ENCODE peak calls at places on chromosomes 7 and 10, in four cellular contexts. W is psoas muscle, T is uterus, Z is glutamatergic neuron. V is an unnamed sample.

GRCh38 chr7:7969306-7970112 is 913 bp downstream of the GLCCI1 start:
- DNase-seq in Z (peak; percentile 43), T (peak; percentile 25), W (peak; percentile 20), V (peak; percentile 61)

GRCh38 chr10:69734797-69735468 is 66.8 kb upstream of the COL13A1 start:
- DNase-seq in T (no peak), Z (no peak), W (peak; percentile 35), V (peak; percentile 60)

GRCh38 chr7:140983802-140984201 is 30.9 kb downstream of the MRPS33 start:
- DNase-seq in Z (no peak), W (no peak), T (no peak), V (peak; percentile 20)

GRCh38 chr10:3451516-3452185 is 279.1 kb upstream of the PITRM1 start:
- DNase-seq in Z (no peak), T (no peak), W (no peak), V (no peak)

GRCh38 chr7:93307131-93307660 is 75.0 kb downstream of the VPS50 start:
- DNase-seq in W (no peak), Z (no peak), T (no peak), V (no peak)

GRCh38 chr7:64559206-64559605 is 3.7 kb downstream of the ZNF680 start:
- DNase-seq in Z (no peak), W (peak; percentile 20), T (no peak), V (no peak)

GRCh38 chr7:7720193-7720592 is 1.8 kb upstream of the RPA3 start:
- DNase-seq in Z (no peak), T (no peak), W (no peak), V (no peak)

GRCh38 chr10:3472705-3473078 is 300.1 kb upstream of the PITRM1 start:
- DNase-seq in T (no peak), Z (no peak), W (no peak), V (no peak)

GRCh38 chr10:115402690-115403089 is 309.5 kb downstream of the ATRNL1 start:
- DNase-seq in T (no peak), W (no peak), Z (no peak), V (no peak)

GRCh38 chr7:17782216-17782549 is 158.1 kb downstream of the SNX13 start:
- DNase-seq in Z (no peak), W (no peak), T (no peak), V (no peak)

GRCh38 chr7:136133491-136133990 is 156.4 kb upstream of the MTPN start:
- DNase-seq in W (no peak), T (no peak), Z (no peak), V (no peak)

GRCh38 chr10:57948796-57949195 is 318.9 kb downstream of the IPMK start:
- DNase-seq in T (no peak), Z (no peak), W (no peak), V (no peak)

GRCh38 chr7:5699951-5700384 is 81.5 kb downstream of the RNF216 start:
- DNase-seq in W (no peak), T (no peak), Z (no peak), V (peak; percentile 93)

GRCh38 chr10:22561909-22562308 is 152.5 kb downstream of the PIP4K2A start:
- DNase-seq in Z (no peak), W (no peak), T (no peak), V (no peak)

GRCh38 chr10:99730026-99730425 is 1.9 kb downstream of the COX15 start:
- DNase-seq in W (no peak), T (no peak), Z (no peak), V (no peak)

GRCh38 chr7:141167376-141167964 is 93.6 kb downstream of the TMEM178B start:
- DNase-seq in Z (no peak), T (no peak), W (no peak), V (no peak)

GRCh38 chr10:30151581-30152389 is 92.4 kb upstream of the JCAD start:
- DNase-seq in T (peak; percentile 16), W (peak; percentile 56), Z (no peak), V (peak; percentile 2)
- TF ChIP-seq CTCF in T (no peak), W (no peak), Z (no peak), V (no peak)

DNA sequence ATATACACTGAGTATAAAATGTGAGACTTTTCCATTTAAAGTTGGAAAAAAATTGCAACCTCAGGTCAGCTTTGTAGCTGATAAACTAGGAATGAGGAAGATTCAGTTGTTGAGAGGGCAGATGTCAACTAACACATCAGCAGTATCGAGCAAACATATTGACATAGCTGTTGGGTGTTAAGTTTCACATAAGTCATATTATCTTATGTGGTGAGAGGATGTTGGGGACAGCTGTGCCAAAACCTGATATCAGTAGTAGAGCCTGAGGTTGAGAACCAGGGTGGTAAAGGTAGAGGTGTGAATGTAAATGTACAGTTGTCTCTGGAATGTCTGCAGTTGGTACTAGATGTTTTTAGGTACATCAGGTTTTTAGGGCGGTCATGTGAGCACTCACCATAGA is 5.0 kb downstream of the ZRANB1 start:
- DNase-seq in W (no peak), T (no peak), Z (no peak), V (no peak)
- TF ChIP-seq CTCF in W (no peak), T (no peak), Z (no peak), V (no peak)

GRCh38 chr10:1243486-1244182 is 187.4 kb downstream of the WDR37 start:
- DNase-seq in T (no peak), Z (no peak), W (no peak), V (peak; percentile 11)
- TF ChIP-seq CTCF in T (no peak), Z (peak; percentile 19), W (no peak), V (no peak)

DNA sequence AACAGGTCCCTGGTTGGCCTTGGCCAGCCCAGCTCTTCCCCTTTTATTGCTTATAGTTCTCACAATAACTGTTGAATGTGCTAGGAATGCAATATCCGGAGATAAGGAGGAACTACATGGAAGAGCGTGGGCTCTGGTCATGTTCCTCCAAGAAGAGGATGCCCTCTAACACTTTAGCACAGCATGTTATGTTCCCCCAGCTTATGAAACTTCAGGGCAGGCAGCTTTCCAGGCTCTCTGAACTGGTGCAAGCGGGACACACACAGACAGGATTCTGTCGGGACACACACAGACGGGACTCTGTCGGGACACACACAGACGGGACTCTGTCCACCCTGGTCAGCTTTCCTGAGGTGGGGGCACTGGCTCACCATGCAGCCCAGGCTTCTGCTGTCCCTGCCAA is 141.6 kb downstream of the PKD1L1 start:
- DNase-seq in W (no peak), Z (no peak), T (peak; percentile 52), V (no peak)
- TF ChIP-seq CTCF in W (no peak), Z (no peak), T (no peak), V (no peak)

GRCh38 chr7:101602082-101602481 is 27.0 kb downstream of the MYL10 start:
- DNase-seq in W (no peak), Z (no peak), T (no peak), V (no peak)

GRCh38 chr7:101605611-101606010 is 23.5 kb downstream of the MYL10 start:
- DNase-seq in T (no peak), W (no peak), Z (no peak), V (no peak)

GRCh38 chr7:101599787-101600186 is 29.3 kb downstream of the MYL10 start:
- DNase-seq in Z (no peak), T (no peak), W (no peak), V (no peak)

GRCh38 chr7:101604331-101604933 is 24.7 kb downstream of the MYL10 start:
- DNase-seq in Z (no peak), W (no peak), T (no peak), V (no peak)

DNA sequence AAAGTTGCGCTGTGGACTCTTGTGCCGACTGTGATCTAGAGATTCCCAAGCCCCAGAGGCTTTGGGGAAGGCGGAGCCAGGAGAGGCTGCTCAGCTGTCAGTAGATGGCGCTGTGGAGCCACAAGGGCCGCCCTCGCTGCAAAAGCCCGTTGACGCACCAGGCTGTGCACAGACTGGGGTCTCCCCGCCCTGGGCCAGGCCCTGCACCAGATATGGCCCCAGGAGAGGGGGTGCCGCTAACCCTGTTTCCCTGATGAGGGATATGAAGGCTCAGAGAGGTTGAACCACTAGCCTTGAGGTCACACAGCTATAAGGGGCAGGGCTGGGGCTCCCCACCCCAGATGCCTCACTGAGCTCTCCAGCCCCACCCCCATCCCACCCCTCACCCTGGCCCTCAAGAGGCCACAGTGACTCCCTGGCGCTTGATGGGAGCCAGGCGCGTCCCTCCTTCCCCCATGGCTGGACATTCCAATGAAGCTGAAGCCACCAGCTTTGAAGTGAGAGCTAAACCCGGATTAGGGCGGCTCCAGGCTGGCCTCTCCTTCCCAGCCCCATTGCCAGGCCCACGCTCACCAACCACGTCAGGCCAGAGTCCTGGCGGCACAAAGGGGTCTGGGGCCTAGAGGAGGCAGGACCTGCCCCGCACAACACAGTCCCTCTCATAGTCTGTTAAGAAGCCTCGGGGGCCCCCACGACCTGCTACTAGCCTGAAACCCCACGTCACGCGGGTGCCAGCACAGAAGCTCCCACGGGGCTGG is 26.4 kb downstream of the MYL10 start:
- DNase-seq in Z (peak; percentile 94), W (peak; percentile 81), T (peak; percentile 66), V (peak; percentile 79)
- TF ChIP-seq CTCF in Z (peak; percentile 84), W (peak; percentile 95), T (peak; percentile 73), V (peak; percentile 87)

GRCh38 chr10:5741276-5741675 is 56.6 kb downstream of the TASOR2 start:
- DNase-seq in W (no peak), Z (no peak), T (no peak), V (no peak)

GRCh38 chr10:5738427-5738826 is 53.8 kb downstream of the TASOR2 start:
- DNase-seq in T (no peak), W (no peak), Z (no peak), V (no peak)

GRCh38 chr10:5736591-5736990 is 52.0 kb downstream of the TASOR2 start:
- DNase-seq in W (no peak), T (no peak), Z (no peak), V (no peak)

GRCh38 chr10:5735119-5735518 is 50.5 kb downstream of the TASOR2 start:
- DNase-seq in W (no peak), Z (no peak), T (no peak), V (no peak)

GRCh38 chr10:5737352-5737751 is 52.7 kb downstream of the TASOR2 start:
- DNase-seq in W (no peak), T (no peak), Z (peak; percentile 38), V (no peak)
- TF ChIP-seq CTCF in W (no peak), T (no peak), Z (peak; percentile 19), V (no peak)

GRCh38 chr10:122981066-122981464 is 864 bp downstream of the PSTK start:
- DNase-seq in W (no peak), T (no peak), Z (no peak), V (peak; percentile 11)
- TF ChIP-seq CTCF in W (peak; percentile 22), T (peak; percentile 49), Z (peak; percentile 11), V (peak; percentile 47)

GRCh38 chr10:59388577-59388976 is 26.2 kb upstream of the FAM13C start:
- DNase-seq in Z (no peak), T (no peak), W (no peak), V (no peak)
- TF ChIP-seq CTCF in Z (no peak), T (no peak), W (no peak), V (no peak)

DNA sequence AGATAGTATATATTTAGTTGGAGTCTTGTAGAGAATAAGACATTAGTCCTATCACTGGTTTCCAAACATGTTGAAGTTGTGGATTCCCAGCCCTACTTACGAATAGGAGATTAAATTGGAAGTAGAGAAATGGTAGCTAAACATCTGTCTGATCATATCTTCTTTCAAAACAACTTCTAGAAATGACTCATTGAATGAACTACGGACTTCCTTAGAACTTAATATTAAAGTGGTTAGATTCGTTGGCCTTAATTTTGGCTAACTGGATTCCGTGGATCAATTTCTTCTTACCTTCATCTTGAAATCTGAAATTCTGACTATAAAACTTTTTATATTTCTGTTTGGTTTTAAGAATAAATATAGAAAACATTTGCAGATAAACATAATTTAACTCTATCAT is 3.4 kb downstream of the PHF14 start:
- DNase-seq in T (no peak), Z (no peak), W (no peak), V (no peak)
- TF ChIP-seq CTCF in T (no peak), Z (no peak), W (no peak), V (no peak)

GRCh38 chr7:108164946-108165345 is 34.8 kb upstream of the LAMB4 start:
- DNase-seq in Z (no peak), W (no peak), T (no peak), V (no peak)
- TF ChIP-seq CTCF in Z (peak; percentile 19), W (no peak), T (no peak), V (no peak)